ENCODE peak calls at places on chromosomes 11 and 22, in four cellular contexts. Z, O, W and D are unnamed samples.

GRCh38 chr11:14687943-14688627 is 44.5 kb downstream of the PDE3B start:
- DNase-seq in Z (no peak), O (no peak), W (no peak), D (no peak)

GRCh38 chr11:74730601-74731260 is 495 bp downstream of the CHRDL2 start:
- DNase-seq in Z (no peak), O (no peak), W (no peak), D (no peak)

GRCh38 chr11:37372667-37373066 is 774.6 kb upstream of the RAG2 start:
- DNase-seq in Z (no peak), O (no peak), W (no peak), D (no peak)

GRCh38 chr11:81135570-81135969 is 1598.1 kb downstream of the FAM181B start:
- DNase-seq in Z (no peak), O (no peak), W (no peak), D (no peak)

GRCh38 chr11:85941380-85941973 is 86.3 kb downstream of the CCDC83 start:
- DNase-seq in Z (peak; percentile 24), O (no peak), W (no peak), D (peak; percentile 73)

GRCh38 chr11:9150501-9150900 is 59.1 kb upstream of the SCUBE2 start:
- DNase-seq in Z (no peak), O (no peak), W (no peak), D (no peak)

GRCh38 chr11:97607301-97608000 is 1217.6 kb downstream of the JRKL start:
- DNase-seq in Z (no peak), O (no peak), W (no peak), D (no peak)

GRCh38 chr11:16484434-16484833 is 128.1 kb upstream of the SOX6 start:
- DNase-seq in Z (no peak), O (no peak), W (no peak), D (no peak)

GRCh38 chr22:40055143-40055926 is 60.6 kb downstream of the FAM83F start:
- DNase-seq in Z (no peak), O (no peak), W (no peak), D (peak; percentile 31)

GRCh38 chr11:46117842-46118241 is 3.4 kb downstream of the PHF21A start:
- DNase-seq in Z (no peak), O (no peak), W (no peak), D (no peak)

GRCh38 chr11:44927174-44927661 is 23.5 kb downstream of the TP53I11 start:
- DNase-seq in Z (peak; percentile 55), O (peak; percentile 14), W (no peak), D (peak; percentile 93)